ENCODE peak calls at places on chromosomes 11 and 22, in five cellular contexts. E, Q, S, L and A are unnamed samples.

GRCh38 chr22:29683536-29683935 is 36.3 kb upstream of the CABP7 start:
- DNase-seq in S (no peak), E (no peak), L (no peak), Q (no peak), A (no peak)

GRCh38 chr22:50044485-50045143 is 13.5 kb downstream of the TTLL8 start:
- DNase-seq in E (no peak), Q (no peak), S (no peak), L (no peak), A (no peak)

GRCh38 chr11:77442394-77443053 is 31.4 kb downstream of the PAK1 start:
- DNase-seq in L (no peak), E (no peak), Q (no peak), S (no peak), A (no peak)

GRCh38 chr11:117597083-117597482 is 199.9 kb downstream of the DSCAML1 start:
- DNase-seq in Q (peak; percentile 32), E (peak; percentile 84), L (peak; percentile 43), S (peak; percentile 12), A (no peak)

GRCh38 chr11:17722000-17722643 is 2.8 kb downstream of the MYOD1 start:
- DNase-seq in Q (peak; percentile 11), E (peak; percentile 56), L (no peak), S (no peak), A (no peak)

GRCh38 chr11:6197466-6198200 is 1.4 kb upstream of the OR52W1 start:
- DNase-seq in Q (peak; percentile 38), L (no peak), E (no peak), S (no peak), A (no peak)

GRCh38 chr11:127070808-127071207 is 70.2 kb upstream of the KIRREL3 start:
- DNase-seq in Q (no peak), L (no peak), S (no peak), E (no peak), A (no peak)

GRCh38 chr22:41799486-41800347 is 762 bp upstream of the CCDC134 start:
- DNase-seq in L (no peak), Q (no peak), S (no peak), E (peak; percentile 64), A (peak; percentile 36)

GRCh38 chr11:70486026-70486415 is 87.7 kb downstream of the CTTN start:
- DNase-seq in S (no peak), L (no peak), E (no peak), Q (no peak), A (no peak)

GRCh38 chr11:28090052-28090749 is 17.8 kb downstream of the KIF18A start:
- DNase-seq in E (no peak), S (no peak), Q (peak; percentile 82), L (no peak), A (no peak)

GRCh38 chr11:93542753-93543246 is 391 bp downstream of the SMCO4 start:
- DNase-seq in Q (no peak), E (peak; percentile 71), L (no peak), S (no peak), A (peak; percentile 43)

GRCh38 chr11:46363455-46363920 is 16.2 kb downstream of the DGKZ start:
- DNase-seq in L (peak; percentile 96), E (no peak), Q (peak; percentile 33), S (no peak), A (no peak)

GRCh38 chr22:37557321-37558001 is 2.8 kb upstream of the CDC42EP1 start:
- DNase-seq in E (no peak), Q (no peak), S (no peak), L (no peak), A (no peak)

GRCh38 chr11:125371451-125371935 is 124.6 kb downstream of the FEZ1 start:
- DNase-seq in S (no peak), L (no peak), Q (no peak), E (peak; percentile 86), A (no peak)

GRCh38 chr11:86374586-86374985 is at the start of gene CCDC81:
- DNase-seq in S (no peak), Q (no peak), E (peak; percentile 89), L (no peak), A (no peak)

GRCh38 chr11:119471329-119471728 is 48.4 kb upstream of the THY1 start:
- DNase-seq in S (no peak), Q (no peak), E (no peak), L (no peak), A (no peak)

GRCh38 chr22:33526434-33527107 is 393.7 kb downstream of the LARGE1 start:
- DNase-seq in S (no peak), Q (no peak), L (no peak), E (no peak), A (no peak)

GRCh38 chr11:2041153-2041552 is 43.5 kb upstream of the H19 start:
- DNase-seq in Q (no peak), L (no peak), E (no peak), S (no peak), A (no peak)

GRCh38 chr22:44394246-44395115 is 81.7 kb upstream of the SHISAL1 start:
- DNase-seq in E (no peak), L (no peak), S (no peak), Q (no peak), A (no peak)

GRCh38 chr11:78083036-78083435 is 3.4 kb upstream of the NDUFC2 start:
- DNase-seq in L (no peak), S (no peak), E (no peak), Q (no peak), A (no peak)

GRCh38 chr22:26489447-26490036 is 5.9 kb downstream of the SRRD start:
- DNase-seq in S (no peak), Q (no peak), L (no peak), E (no peak), A (no peak)

GRCh38 chr22:19759459-19759993 is 1.1 kb upstream of the TBX1 start:
- DNase-seq in E (no peak), L (no peak), S (no peak), Q (no peak), A (no peak)

GRCh38 chr11:30440510-30440909 is 117.6 kb downstream of the ARL14EP start:
- DNase-seq in L (no peak), S (no peak), Q (no peak), E (no peak), A (no peak)